ENCODE peak calls at places on chromosome 18, in eight cellular contexts. H is stomach, E is H1, B is A549, R is right lobe of liver, J is HCT116, A is uterus, I is ovary. V is an unnamed sample.

GRCh38 chr18:69787825-69788547 is 159.7 kb downstream of the CD226 start:
- DNase-seq in I (no peak), H (no peak), R (no peak), A (no peak), E (no peak), J (peak; percentile 37), B (peak; percentile 10), V (no peak)

GRCh38 chr18:44715245-44715644 is 34.6 kb downstream of the SETBP1 start:
- DNase-seq in A (peak; percentile 71), R (no peak), I (no peak), H (no peak), E (no peak), J (no peak), B (no peak), V (no peak)

GRCh38 chr18:75127143-75128021 is 81.6 kb downstream of the PTGR3 start:
- DNase-seq in H (no peak), A (no peak), E (peak; percentile 35), B (no peak), I (no peak), R (no peak), J (no peak), V (no peak)

GRCh38 chr18:42959528-42959927 is 156.0 kb downstream of the RIT2 start:
- DNase-seq in B (no peak), J (no peak), I (no peak), H (no peak), E (no peak), R (no peak), A (no peak), V (no peak)

GRCh38 chr18:46688853-46689525 is 32.0 kb upstream of the LOXHD1 start:
- DNase-seq in E (no peak), A (no peak), I (no peak), R (no peak), J (no peak), H (no peak), B (no peak), V (no peak)

GRCh38 chr18:11834772-11835171 is 16.4 kb upstream of the CHMP1B start:
- DNase-seq in H (no peak), R (no peak), I (no peak), E (no peak), A (no peak), B (no peak), J (no peak), V (no peak)

GRCh38 chr18:49161627-49162026 is 210.9 kb upstream of the SMAD7 start:
- DNase-seq in I (no peak), B (no peak), A (no peak), H (no peak), E (no peak), R (no peak), J (no peak), V (no peak)

GRCh38 chr18:47758000-47758399 is 172.5 kb downstream of the SMAD2 start:
- DNase-seq in A (no peak), B (no peak), I (no peak), E (no peak), R (no peak), J (no peak), H (no peak), V (no peak)

GRCh38 chr18:2905802-2906521 is 59.2 kb downstream of the EMILIN2 start:
- DNase-seq in H (peak; percentile 50), R (peak; percentile 75), B (peak; percentile 57), J (peak; percentile 33), A (peak; percentile 73), E (peak; percentile 65), I (peak; percentile 86), V (no peak)

GRCh38 chr18:40371673-40372072 is 1583.4 kb upstream of the PIK3C3 start:
- DNase-seq in R (no peak), H (no peak), A (no peak), E (no peak), B (no peak), I (no peak), J (no peak), V (no peak)

GRCh38 chr18:5596585-5596984 is 52.8 kb upstream of the EPB41L3 start:
- DNase-seq in J (no peak), B (no peak), A (no peak), I (no peak), R (no peak), E (no peak), H (no peak), V (no peak)

GRCh38 chr18:79121746-79122474 is 52.7 kb downstream of the ATP9B start:
- DNase-seq in I (no peak), B (no peak), H (no peak), R (no peak), E (no peak), J (no peak), A (no peak), V (no peak)

GRCh38 chr18:7394041-7394440 is 163.2 kb downstream of the LRRC30 start:
- DNase-seq in H (no peak), R (no peak), J (no peak), A (no peak), B (no peak), I (no peak), E (no peak), V (no peak)

GRCh38 chr18:46696268-46696667 is 39.2 kb upstream of the LOXHD1 start:
- DNase-seq in J (no peak), H (peak; percentile 30), E (no peak), R (no peak), A (no peak), B (no peak), I (no peak), V (no peak)

GRCh38 chr18:79816981-79817606 is 19.4 kb downstream of the KCNG2 start:
- DNase-seq in E (no peak), I (no peak), J (no peak), H (no peak), A (no peak), B (no peak), R (no peak), V (no peak)

GRCh38 chr18:46462523-46462922 is 194.5 kb downstream of the LOXHD1 start:
- DNase-seq in H (no peak), J (no peak), B (no peak), E (no peak), I (no peak), R (no peak), A (no peak), V (no peak)

GRCh38 chr18:42052137-42052708 is 97.2 kb downstream of the PIK3C3 start:
- DNase-seq in J (no peak), I (no peak), H (no peak), B (no peak), E (no peak), A (no peak), R (no peak), V (no peak)

GRCh38 chr18:77110936-77111335 is 21.6 kb downstream of the MBP start:
- DNase-seq in I (no peak), B (no peak), A (peak; percentile 4), E (peak; percentile 34), R (no peak), H (no peak), J (no peak), V (no peak)

GRCh38 chr18:62754026-62754425 is 38.7 kb downstream of the PHLPP1 start:
- DNase-seq in B (no peak), R (no peak), H (no peak), I (no peak), A (no peak), E (no peak), J (no peak), V (no peak)

GRCh38 chr18:6795307-6795706 is 65.8 kb downstream of the ARHGAP28 start:
- DNase-seq in A (no peak), I (no peak), B (no peak), H (no peak), E (no peak), R (no peak), J (no peak), V (no peak)

GRCh38 chr18:26941608-26942007 is 76.1 kb upstream of the AQP4 start:
- DNase-seq in B (no peak), J (no peak), R (no peak), I (no peak), H (no peak), A (no peak), E (no peak), V (no peak)

GRCh38 chr18:51051105-51051712 is 21.2 kb downstream of the SMAD4 start:
- DNase-seq in E (no peak), H (no peak), B (peak; percentile 38), R (no peak), A (no peak), I (no peak), J (peak; percentile 38), V (no peak)

GRCh38 chr18:76558881-76559667 is 64.0 kb upstream of the ZNF516 start:
- DNase-seq in R (no peak), A (no peak), I (no peak), J (peak; percentile 73), B (no peak), E (no peak), H (no peak), V (no peak)

GRCh38 chr18:67636597-67637385 is 120.3 kb upstream of the DSEL start:
- DNase-seq in I (no peak), R (no peak), J (no peak), B (no peak), A (no peak), H (no peak), E (no peak), V (no peak)
- H3K27ac ChIP-seq in I (no peak overlapping the region), R (no peak overlapping the region), J (no peak overlapping the region), B (no peak overlapping the region), A (no peak overlapping the region), H (no peak overlapping the region), E (no peak overlapping the region), V (no peak overlapping the region)

DNA sequence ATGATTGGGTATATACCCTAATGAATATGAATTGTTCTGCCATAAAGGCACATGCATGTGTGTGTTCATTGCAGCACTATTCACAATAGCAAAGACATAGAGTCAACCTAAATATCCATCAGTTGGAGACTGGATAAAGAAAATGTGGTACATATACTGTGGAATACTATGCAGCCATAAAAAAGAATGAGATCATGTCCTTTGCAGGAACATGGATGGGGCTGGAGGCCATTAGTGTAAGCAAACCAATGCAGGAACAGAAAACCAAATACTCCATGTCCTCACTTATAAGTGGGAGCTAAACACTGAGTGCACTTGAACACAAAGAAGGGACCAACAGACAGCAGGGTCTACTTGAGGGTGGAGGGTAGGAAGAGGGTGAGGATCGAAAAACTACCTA is 43.2 kb downstream of the TTC39C start:
- DNase-seq in B (no peak), I (no peak), J (no peak), R (no peak), A (no peak), E (no peak), H (no peak), V (no peak)
- H3K4me1 ChIP-seq in B (peaks cover 26% of the 10 kb centered on the region), I (no peaks in the 10 kb centered on the region), J (peaks cover 8% of the 10 kb centered on the region), R (peaks cover 21% of the 10 kb centered on the region), A (no peaks in the 10 kb centered on the region), E (peaks cover 4% of the 10 kb centered on the region), H (peaks cover 9% of the 10 kb centered on the region), V (peaks cover 38% of the 10 kb centered on the region)

GRCh38 chr18:13428319-13428718 is 209.8 kb downstream of the LDLRAD4 start:
- DNase-seq in R (no peak), I (no peak), E (no peak), B (no peak), J (no peak), H (no peak), A (no peak), V (no peak)
- TF ChIP-seq POLR2A in R (no peak), I (no peak), E (no peak), B (no peak), J (no peak), H (no peak), A (no peak), V (no peak)

DNA sequence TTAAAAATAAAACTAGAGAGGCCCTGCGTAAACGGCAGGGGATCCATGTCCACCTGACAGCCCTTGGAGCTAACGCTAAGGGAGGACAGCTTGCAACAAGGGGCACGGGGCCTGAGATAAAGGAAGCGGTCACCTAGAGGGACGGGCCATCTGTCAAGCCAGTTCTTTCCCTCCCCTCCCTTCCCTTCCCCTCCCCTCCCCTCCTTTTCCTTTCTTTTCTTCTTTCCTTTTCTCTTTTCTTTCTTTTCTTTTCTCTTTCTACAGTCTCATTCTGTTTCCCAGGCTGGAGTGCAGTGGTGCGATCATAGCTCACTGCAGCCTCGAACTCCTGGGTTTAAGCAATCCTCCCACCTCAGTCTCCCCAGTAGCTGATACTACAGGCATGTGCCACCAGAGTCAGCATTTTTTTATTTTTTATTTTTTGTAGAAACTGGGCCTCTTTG is 34.5 kb upstream of the CTAGE1 start:
- DNase-seq in H (no peak), R (no peak), E (no peak), J (no peak), A (no peak), B (no peak), I (no peak), V (no peak)
- H3K27ac ChIP-seq in H (peak overlapping the region; percentile 35), R (peak overlapping the region; percentile 79), E (no peak overlapping the region), J (no peak overlapping the region), A (no peak overlapping the region), B (no peak overlapping the region), I (no peak overlapping the region), V (no peak overlapping the region)